ENCODE peak calls at places on chromosomes 1 and 21, in eight cellular contexts. Z is cardiac muscle cell; G is stomach; H is PC-3; U is left ventricle myocardium inferior; R is SJSA1; X is CD8-positive, alpha-beta memory T cell; J is aorta. V is an unnamed sample.

GRCh38 chr1:190169311-190170067 is 308.2 kb downstream of the BRINP3 start:
- DNase-seq in Z (peak; percentile 30), G (no peak), H (peak; percentile 80), U (no peak), R (no peak), X (no peak), J (no peak), V (no peak)

GRCh38 chr1:245908543-245908942 is 598.5 kb downstream of the SMYD3 start:
- DNase-seq in Z (no peak), G (no peak), H (no peak), U (no peak), R (no peak), X (no peak), J (no peak), V (no peak)

GRCh38 chr1:11147371-11147770 is 41.8 kb upstream of the ANGPTL7 start:
- DNase-seq in Z (no peak), G (no peak), H (peak; percentile 93), U (no peak), R (no peak), X (no peak), J (no peak), V (no peak)

GRCh38 chr1:212062832-212063438 is 27.4 kb downstream of the DTL start:
- DNase-seq in Z (peak; percentile 62), G (no peak), H (peak; percentile 73), U (no peak), R (peak; percentile 19), X (peak; percentile 24), J (no peak), V (no peak)

GRCh38 chr1:117128323-117129079 is 7.0 kb upstream of the TRIM45 start:
- DNase-seq in Z (peak; percentile 69), G (no peak), H (peak; percentile 72), U (no peak), R (peak; percentile 50), X (peak; percentile 26), J (no peak), V (no peak)

GRCh38 chr21:46005481-46005881 is 23.9 kb downstream of the COL6A1 start:
- DNase-seq in Z (no peak), G (peak; percentile 19), H (no peak), U (peak; percentile 15), R (no peak), X (no peak), J (no peak), V (peak; percentile 11)

GRCh38 chr1:215002471-215002870 is 80.1 kb upstream of the KCNK2 start:
- DNase-seq in Z (peak; percentile 68), G (no peak), H (peak; percentile 44), U (no peak), R (no peak), X (no peak), J (no peak), V (no peak)

GRCh38 chr1:110102081-110102480 is 10.2 kb upstream of the UBL4B start:
- DNase-seq in Z (peak; percentile 33), G (no peak), H (no peak), U (no peak), R (no peak), X (no peak), J (no peak), V (no peak)

GRCh38 chr1:27536004-27536757 is 46.2 kb upstream of the WASF2 start:
- DNase-seq in Z (no peak), G (no peak), H (no peak), U (no peak), R (no peak), X (no peak), J (no peak), V (no peak)

GRCh38 chr1:27539901-27540861 is 50.2 kb upstream of the WASF2 start:
- DNase-seq in Z (no peak), G (no peak), H (peak; percentile 98), U (no peak), R (peak; percentile 95), X (no peak), J (peak; percentile 89), V (no peak)

GRCh38 chr1:27535386-27535785 is 45.4 kb upstream of the WASF2 start:
- DNase-seq in Z (no peak), G (no peak), H (no peak), U (no peak), R (no peak), X (no peak), J (no peak), V (no peak)

GRCh38 chr1:27536767-27537166 is 46.8 kb upstream of the WASF2 start:
- DNase-seq in Z (peak; percentile 91), G (no peak), H (no peak), U (peak; percentile 73), R (no peak), X (no peak), J (no peak), V (no peak)

DNA sequence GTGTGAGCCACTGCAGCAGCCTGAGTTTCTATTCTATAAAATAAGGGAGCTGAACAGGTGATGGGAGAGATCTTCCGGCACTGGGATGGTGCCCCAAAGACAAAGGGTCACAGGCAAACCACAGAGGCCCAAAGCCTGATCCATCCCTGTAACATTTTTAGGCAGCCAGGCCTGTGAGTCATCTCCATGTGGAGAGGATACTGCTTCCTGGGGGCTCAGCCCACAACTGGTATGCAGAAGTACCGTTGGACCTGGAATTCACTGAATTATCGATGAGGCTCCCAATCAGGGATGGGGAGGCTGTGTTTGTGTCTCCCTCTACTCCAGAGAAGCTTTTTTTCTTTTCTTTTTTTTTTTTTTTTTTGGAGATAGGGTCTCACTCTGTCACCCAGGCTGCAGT is 48.8 kb upstream of the WASF2 start:
- DNase-seq in Z (peak; percentile 49), G (no peak), H (peak; percentile 92), U (no peak), R (peak; percentile 75), X (no peak), J (no peak), V (no peak)
- H3K36me3 ChIP-seq in Z (peaks cover 3% of the 10 kb centered on the region), G (peaks cover 25% of the 10 kb centered on the region), H (peaks cover 7% of the 10 kb centered on the region), U (peaks cover 13% of the 10 kb centered on the region), R (peaks cover 27% of the 10 kb centered on the region), X (no peaks in the 10 kb centered on the region), J (no peaks in the 10 kb centered on the region), V (no peaks in the 10 kb centered on the region)

GRCh38 chr1:205017766-205018165 is 25.2 kb upstream of the CNTN2 start:
- DNase-seq in Z (no peak), G (no peak), H (no peak), U (no peak), R (no peak), X (no peak), J (no peak), V (no peak)

GRCh38 chr1:205016584-205016983 is 26.4 kb upstream of the CNTN2 start:
- DNase-seq in Z (no peak), G (no peak), H (no peak), U (no peak), R (no peak), X (no peak), J (no peak), V (no peak)

GRCh38 chr1:205017036-205017435 is 26.0 kb upstream of the CNTN2 start:
- DNase-seq in Z (no peak), G (no peak), H (no peak), U (no peak), R (no peak), X (no peak), J (no peak), V (no peak)

GRCh38 chr1:205018381-205018780 is 24.6 kb upstream of the CNTN2 start:
- DNase-seq in Z (no peak), G (no peak), H (no peak), U (no peak), R (no peak), X (no peak), J (no peak), V (no peak)

GRCh38 chr1:205020466-205020865 is 22.5 kb upstream of the CNTN2 start:
- DNase-seq in Z (no peak), G (no peak), H (no peak), U (no peak), R (no peak), X (no peak), J (no peak), V (no peak)
- H3K36me3 ChIP-seq in Z (no peaks in the 10 kb centered on the region), G (no peaks in the 10 kb centered on the region), H (no peaks in the 10 kb centered on the region), U (no peaks in the 10 kb centered on the region), R (no peaks in the 10 kb centered on the region), X (no peaks in the 10 kb centered on the region), J (no peaks in the 10 kb centered on the region), V (no peaks in the 10 kb centered on the region)

GRCh38 chr21:42847051-42847707 is 32.2 kb downstream of the WDR4 start:
- DNase-seq in Z (no peak), G (no peak), H (no peak), U (peak; percentile 2), R (no peak), X (no peak), J (peak; percentile 65), V (no peak)
- H3K36me3 ChIP-seq in Z (peaks cover 11% of the 10 kb centered on the region), G (peaks cover 93% of the 10 kb centered on the region), H (peaks cover 68% of the 10 kb centered on the region), U (peaks cover 66% of the 10 kb centered on the region), R (peaks cover 84% of the 10 kb centered on the region), X (peaks cover 20% of the 10 kb centered on the region), J (peaks cover 4% of the 10 kb centered on the region), V (peaks cover 8% of the 10 kb centered on the region)

DNA sequence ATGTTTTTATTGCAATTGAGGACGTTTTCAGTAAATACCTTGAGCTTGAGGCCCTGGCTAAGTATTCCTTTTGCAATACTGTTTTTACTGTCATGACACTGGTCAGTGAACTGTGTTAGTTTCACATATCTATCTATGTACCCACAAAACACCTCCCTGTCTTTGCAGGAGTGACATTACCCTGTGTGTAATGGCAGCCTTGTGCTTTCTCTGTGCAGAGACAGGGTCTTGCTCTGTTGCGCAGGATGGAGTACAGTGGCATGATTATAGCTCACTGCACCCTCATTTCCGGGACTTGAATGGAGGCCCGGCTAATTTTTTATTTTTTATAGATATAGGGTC is 8.9 kb downstream of the YBX1 start:
- DNase-seq in Z (no peak), G (no peak), H (no peak), U (no peak), R (no peak), X (no peak), J (no peak), V (no peak)
- H3K36me3 ChIP-seq in Z (peaks cover 25% of the 10 kb centered on the region), G (peaks cover 22% of the 10 kb centered on the region), H (peaks cover 78% of the 10 kb centered on the region), U (peaks cover 21% of the 10 kb centered on the region), R (peaks cover 88% of the 10 kb centered on the region), X (peaks cover 12% of the 10 kb centered on the region), J (no peaks in the 10 kb centered on the region), V (peaks cover under 1% of the 10 kb centered on the region)

GRCh38 chr1:88802404-88802803 is 89.0 kb downstream of the GTF2B start:
- DNase-seq in Z (no peak), G (no peak), H (no peak), U (no peak), R (no peak), X (no peak), J (no peak), V (no peak)

GRCh38 chr1:88800382-88801051 is 90.8 kb downstream of the GTF2B start:
- DNase-seq in Z (peak; percentile 50), G (no peak), H (peak; percentile 64), U (no peak), R (peak; percentile 13), X (peak; percentile 10), J (no peak), V (no peak)

GRCh38 chr1:88803444-88803843 is 87.9 kb downstream of the GTF2B start:
- DNase-seq in Z (no peak), G (no peak), H (no peak), U (no peak), R (no peak), X (no peak), J (no peak), V (no peak)

GRCh38 chr1:88802950-88803349 is 88.4 kb downstream of the GTF2B start:
- DNase-seq in Z (peak; percentile 21), G (no peak), H (peak; percentile 51), U (no peak), R (no peak), X (no peak), J (no peak), V (no peak)

GRCh38 chr1:88801575-88802208 is 89.7 kb downstream of the GTF2B start:
- DNase-seq in Z (peak; percentile 7), G (no peak), H (no peak), U (no peak), R (no peak), X (no peak), J (no peak), V (no peak)
- H3K36me3 ChIP-seq in Z (peaks cover 39% of the 10 kb centered on the region), G (peaks cover 76% of the 10 kb centered on the region), H (peaks cover 34% of the 10 kb centered on the region), U (peaks cover 61% of the 10 kb centered on the region), R (peaks cover 53% of the 10 kb centered on the region), X (peaks cover 10% of the 10 kb centered on the region), J (peaks cover 2% of the 10 kb centered on the region), V (no peaks in the 10 kb centered on the region)

GRCh38 chr1:31912839-31913239 is 25.3 kb downstream of the PTP4A2 start:
- DNase-seq in Z (no peak), G (no peak), H (no peak), U (no peak), R (no peak), X (no peak), J (no peak), V (no peak)
- H3K36me3 ChIP-seq in Z (peaks cover 38% of the 10 kb centered on the region), G (peaks cover 87% of the 10 kb centered on the region), H (peaks cover 73% of the 10 kb centered on the region), U (peaks cover 83% of the 10 kb centered on the region), R (peaks cover 95% of the 10 kb centered on the region), X (peaks cover 51% of the 10 kb centered on the region), J (peaks cover 9% of the 10 kb centered on the region), V (peaks cover 26% of the 10 kb centered on the region)

V was measured in right lobe of liver.